ENCODE peak calls at places on chromosomes 16 and 17, in nine cellular contexts. Q is coronary artery, J is esophagus squamous epithelium, H is fibroblast of mammary gland, P is epithelial cell of esophagus, A is NB4, O is retinal pigment epithelial cell, K is cardiac muscle cell, X is A549. T is an unnamed sample.

GRCh38 chr16:12391974-12392373 is 411.7 kb downstream of the CPPED1 start:
- DNase-seq in Q (no peak), X (no peak), A (no peak), H (no peak), J (no peak), K (no peak), P (no peak), O (no peak), T (no peak)

GRCh38 chr17:60435244-60436170 is 13.2 kb downstream of the CHCT1 start:
- DNase-seq in J (no peak), P (peak), K (peak), H (peak), O (peak), A (peak), Q (peak), X (peak), T (peak)

GRCh38 chr16:4178468-4179010 is 62.3 kb upstream of the ADCY9 start:
- DNase-seq in O (no peak), Q (no peak), X (no peak), K (no peak), A (no peak), P (no peak), H (no peak), J (no peak), T (no peak)

GRCh38 chr17:57862990-57863667 is 13.3 kb upstream of the MRPS23 start:
- DNase-seq in X (no peak), K (no peak), H (no peak), O (no peak), P (no peak), Q (no peak), A (no peak), J (no peak), T (no peak)

GRCh38 chr16:1341495-1342388 is 8.3 kb downstream of the BAIAP3 start:
- DNase-seq in J (no peak), Q (no peak), K (no peak), P (no peak), H (no peak), O (no peak), A (no peak), X (no peak), T (no peak)

GRCh38 chr16:11224894-11225676 is 30.9 kb downstream of the SOCS1 start:
- DNase-seq in Q (no peak), X (no peak), H (no peak), A (peak), J (peak), K (no peak), O (no peak), P (no peak), T (no peak)

GRCh38 chr16:67412294-67412693 is 4.0 kb downstream of the ZDHHC1 start:
- DNase-seq in J (no peak), H (no peak), A (no peak), Q (no peak), O (no peak), X (no peak), P (no peak), K (no peak), T (no peak)

GRCh38 chr16:30602595-30603277 is 7.5 kb downstream of the ZNF689 start:
- DNase-seq in A (no peak), Q (no peak), P (peak), J (no peak), K (no peak), X (no peak), H (peak), O (no peak), T (no peak)

GRCh38 chr17:63446218-63446980 is at the start of gene CYB561:
- DNase-seq in O (no peak), K (no peak), A (no peak), J (no peak), X (peak), Q (no peak), H (peak), P (peak), T (peak)

GRCh38 chr17:27743288-27743885 is 56.9 kb downstream of the NOS2 start:
- DNase-seq in J (no peak), K (no peak), Q (peak), X (no peak), H (no peak), A (peak), P (no peak), O (no peak), T (no peak)

GRCh38 chr16:876523-877241 is 76.1 kb upstream of the GNG13 start:
- DNase-seq in P (no peak), O (no peak), Q (no peak), A (no peak), K (no peak), J (no peak), X (no peak), H (no peak), T (no peak)

GRCh38 chr17:66805567-66805966 is 29.4 kb upstream of the CACNG5 start:
- DNase-seq in Q (no peak), K (no peak), P (no peak), H (no peak), J (no peak), O (no peak), X (no peak), A (no peak), T (no peak)

GRCh38 chr17:13518271-13519000 is 83.3 kb downstream of the HS3ST3A1 start:
- DNase-seq in X (no peak), Q (no peak), K (no peak), O (no peak), J (no peak), H (peak), A (no peak), P (no peak), T (peak)

GRCh38 chr17:65442250-65442649 is 119.2 kb downstream of the AXIN2 start:
- DNase-seq in H (no peak), X (no peak), Q (no peak), P (no peak), A (no peak), K (no peak), J (no peak), O (no peak), T (no peak)

GRCh38 chr17:29905879-29906167 is 24.2 kb downstream of the SSH2 start:
- DNase-seq in H (no peak), P (no peak), O (no peak), Q (no peak), J (no peak), K (no peak), A (peak), X (no peak), T (no peak)

GRCh38 chr16:78413651-78414050 is 314.2 kb downstream of the WWOX start:
- DNase-seq in K (no peak), A (no peak), X (no peak), Q (no peak), J (no peak), H (no peak), O (no peak), P (no peak), T (no peak)

GRCh38 chr16:5350118-5350517 is 252.5 kb upstream of the EEF2KMT start:
- DNase-seq in H (no peak), X (no peak), P (no peak), K (no peak), J (no peak), O (no peak), A (no peak), Q (no peak), T (no peak)

GRCh38 chr17:75346906-75347305 is 57.7 kb upstream of the SLC25A19 start:
- DNase-seq in H (peak), J (no peak), A (peak), X (no peak), K (no peak), P (peak), O (no peak), Q (no peak), T (peak)

GRCh38 chr17:32518856-32519768 is 32.3 kb downstream of the CDK5R1 start:
- DNase-seq in J (no peak), Q (no peak), A (peak), P (peak), X (no peak), H (peak), O (no peak), K (peak), T (peak)

GRCh38 chr17:28335959-28336871 is 654 bp downstream of the TNFAIP1 start:
- DNase-seq in O (peak), H (peak), K (peak), J (no peak), Q (no peak), X (peak), P (peak), A (peak), T (peak)

GRCh38 chr17:77315551-77316190 is 174.9 kb downstream of the SEC14L1 start:
- DNase-seq in X (no peak), J (no peak), P (no peak), Q (no peak), K (no peak), H (peak), O (no peak), A (no peak), T (no peak)

GRCh38 chr17:13792314-13792713 is 190.6 kb upstream of the HS3ST3A1 start:
- DNase-seq in Q (no peak), J (no peak), A (no peak), K (peak), H (peak), X (no peak), P (no peak), O (no peak), T (peak)

GRCh38 chr17:5050281-5050680 is 15.1 kb upstream of the SLC52A1 start:
- DNase-seq in J (no peak), H (peak), P (no peak), O (no peak), Q (no peak), X (no peak), A (no peak), K (no peak), T (no peak)

GRCh38 chr17:78168906-78169793 is 769 bp downstream of the SYNGR2 start:
- DNase-seq in O (no peak), H (no peak), J (no peak), Q (no peak), P (peak), A (peak), K (peak), X (peak), T (peak)

GRCh38 chr17:69608808-69609494 is 194.5 kb downstream of the MAP2K6 start:
- DNase-seq in P (peak), Q (no peak), X (no peak), O (peak), A (no peak), K (no peak), J (no peak), H (peak), T (peak)

GRCh38 chr17:63426041-63426916 is 19.8 kb downstream of the CYB561 start:
- DNase-seq in O (no peak), A (no peak), X (no peak), Q (peak), J (no peak), H (no peak), K (no peak), P (no peak), T (no peak)

GRCh38 chr16:79042886-79043285 is 557.7 kb downstream of the MAF start:
- DNase-seq in Q (no peak), X (no peak), O (no peak), P (no peak), A (no peak), J (no peak), K (no peak), H (no peak), T (no peak)

GRCh38 chr17:63961355-63962207 is 11.1 kb downstream of the SCN4A start:
- DNase-seq in X (peak), A (peak), Q (peak), O (no peak), J (no peak), P (peak), H (peak), K (peak), T (peak)

GRCh38 chr17:4986951-4987766 is at the start of gene CAMTA2:
- DNase-seq in Q (peak), X (peak), K (peak), P (peak), H (peak), A (peak), O (no peak), J (no peak), T (peak)

GRCh38 chr17:67475161-67475887 is 98.2 kb downstream of the PITPNC1 start:
- DNase-seq in A (peak), O (no peak), P (peak), K (peak), H (peak), J (no peak), X (peak), Q (no peak), T (peak)

GRCh38 chr16:78608305-78608776 is 508.9 kb downstream of the WWOX start:
- DNase-seq in O (no peak), Q (no peak), J (no peak), A (no peak), P (no peak), X (no peak), H (no peak), K (peak), T (no peak)

GRCh38 chr17:64661731-64661980 is 451 bp downstream of the SMURF2 start:
- DNase-seq in J (no peak), P (no peak), O (no peak), A (no peak), Q (peak), X (no peak), H (no peak), K (no peak), T (no peak)

DNA sequence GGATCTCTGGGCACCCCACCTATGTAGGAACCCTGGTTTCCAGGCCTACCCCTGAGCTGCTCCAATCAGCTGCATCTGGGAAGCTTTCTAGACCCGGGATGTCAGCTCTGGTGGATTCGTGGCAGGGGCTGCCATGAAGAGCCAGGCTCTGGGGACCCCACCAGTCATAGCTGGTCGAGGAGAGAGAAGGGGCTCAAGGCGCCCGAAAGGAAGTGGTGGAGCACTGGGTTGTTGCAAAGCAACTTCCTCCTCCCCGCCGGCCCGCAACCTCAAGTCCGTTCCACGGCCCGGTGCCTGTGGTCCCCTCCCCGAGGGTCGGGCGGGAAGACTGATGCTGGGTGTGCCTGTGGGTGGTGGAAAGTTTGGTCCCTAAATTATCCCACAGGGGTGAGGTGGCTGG is 10.2 kb downstream of the TBKBP1 start:
- DNase-seq in J (no peak), A (peak), O (no peak), K (no peak), H (no peak), P (no peak), Q (no peak), X (no peak), T (no peak)
- TF ChIP-seq CTCF in J (no peak), A (no peak), O (no peak), K (no peak), H (no peak), P (no peak), Q (no peak), X (no peak), T (no peak)

DNA sequence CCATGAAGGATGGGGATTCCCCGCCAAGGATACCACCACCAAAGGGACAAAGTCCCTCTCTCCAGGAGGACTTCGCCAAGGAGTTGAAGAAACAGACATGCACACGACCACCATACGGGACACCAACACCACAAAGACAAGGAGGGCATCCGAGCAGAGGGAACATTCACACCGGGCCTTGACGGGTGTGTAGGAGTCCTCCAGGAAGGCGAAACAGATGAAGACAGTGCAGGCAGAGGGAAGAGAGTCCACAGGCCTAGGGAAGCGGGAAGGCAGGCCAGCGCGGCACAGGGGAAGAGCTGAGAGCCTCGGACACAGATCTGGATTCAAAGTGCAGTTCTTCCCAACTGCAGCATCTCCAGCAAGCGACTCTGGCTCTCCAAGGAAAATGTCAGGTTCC is 10.8 kb downstream of the COTL1 start:
- DNase-seq in Q (no peak), K (no peak), H (no peak), X (no peak), J (no peak), A (no peak), O (no peak), P (no peak), T (no peak)
- H3K4me3 ChIP-seq in Q (no peak), K (no peak), H (no peak), X (no peak), J (no peak), A (no peak), O (no peak), P (no peak), T (no peak)

GRCh38 chr17:82078433-82078832 is 12.8 kb upstream of the DUS1L start:
- DNase-seq in O (no peak), Q (no peak), X (no peak), J (no peak), H (no peak), P (no peak), K (no peak), A (no peak), T (no peak)

GRCh38 chr17:82079001-82079677 is 13.5 kb upstream of the DUS1L start:
- DNase-seq in P (no peak), Q (no peak), X (no peak), H (no peak), A (no peak), O (no peak), K (no peak), J (no peak), T (no peak)

GRCh38 chr17:82076785-82077591 is 11.4 kb upstream of the DUS1L start:
- DNase-seq in O (no peak), A (no peak), X (no peak), P (no peak), K (no peak), H (no peak), Q (no peak), J (no peak), T (no peak)

GRCh38 chr17:82076018-82076784 is 10.6 kb upstream of the DUS1L start:
- DNase-seq in H (peak), O (no peak), J (no peak), X (no peak), P (peak), Q (no peak), K (no peak), A (no peak), T (no peak)

GRCh38 chr17:82077617-82078358 is 12.2 kb upstream of the DUS1L start:
- DNase-seq in Q (no peak), X (no peak), P (no peak), H (peak), A (no peak), J (no peak), O (no peak), K (no peak), T (no peak)
- TF ChIP-seq CTCF in Q (no peak), X (no peak), P (no peak), H (no peak), A (no peak), J (no peak), O (peak), K (no peak), T (no peak)

GRCh38 chr16:46790599-46791270 is 40.2 kb downstream of the C16orf87 start:
- DNase-seq in X (no peak), O (no peak), J (no peak), K (no peak), A (peak), P (no peak), H (no peak), Q (no peak), T (no peak)
- H3K4me3 ChIP-seq in X (peak), O (peak), J (peak), K (no peak), A (peak), P (peak), H (peak), Q (peak), T (peak)

GRCh38 chr17:40038882-40039513 is 15.2 kb downstream of the MED24 start:
- DNase-seq in P (peak), K (peak), H (peak), J (no peak), A (peak), X (peak), Q (peak), O (peak), T (peak)
- TF ChIP-seq CTCF in P (peak), K (peak), H (peak), J (peak), A (peak), X (peak), Q (peak), O (peak), T (peak)

GRCh38 chr16:75588716-75589115 is 22.5 kb downstream of the GABARAPL2 start:
- DNase-seq in Q (no peak), P (no peak), A (no peak), X (no peak), J (no peak), K (no peak), H (no peak), O (no peak), T (no peak)

GRCh38 chr16:75578725-75579124 is 12.5 kb downstream of the GABARAPL2 start:
- DNase-seq in P (no peak), O (no peak), X (no peak), Q (no peak), A (no peak), J (no peak), K (no peak), H (peak), T (no peak)

GRCh38 chr16:75579435-75579834 is 13.3 kb downstream of the GABARAPL2 start:
- DNase-seq in H (no peak), K (no peak), X (no peak), A (no peak), J (no peak), P (no peak), Q (no peak), O (no peak), T (no peak)

GRCh38 chr16:75589301-75589700 is 23.1 kb downstream of the GABARAPL2 start:
- DNase-seq in P (no peak), A (no peak), Q (no peak), O (no peak), X (no peak), H (no peak), J (no peak), K (no peak), T (no peak)

DNA sequence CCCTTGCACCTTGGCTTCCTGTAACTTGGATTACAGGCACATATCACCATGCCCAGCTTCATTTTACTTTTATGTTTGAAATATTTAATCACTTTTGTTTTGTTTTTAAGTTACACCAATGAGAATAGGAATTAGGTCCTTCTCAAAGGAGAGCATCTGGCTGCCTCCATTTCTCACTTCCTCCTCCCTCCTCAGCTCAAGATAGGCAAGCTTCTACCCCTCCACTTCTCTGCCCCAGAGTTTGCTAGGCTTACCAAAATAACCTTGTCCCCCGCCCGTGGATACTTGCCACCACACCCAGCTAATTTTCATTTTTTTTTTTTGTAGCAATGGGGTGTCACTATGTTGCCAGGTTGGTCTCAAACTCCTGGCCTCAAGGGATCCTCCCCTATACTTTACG is 17.9 kb downstream of the GABARAPL2 start:
- DNase-seq in H (no peak), J (no peak), X (no peak), A (no peak), P (no peak), K (no peak), O (no peak), Q (no peak), T (no peak)
- H3K4me3 ChIP-seq in H (no peak), J (no peak), X (no peak), A (no peak), P (no peak), K (no peak), O (no peak), Q (no peak), T (no peak)

GRCh38 chr17:44967026-44967906 is 837 bp downstream of the C1QL1 start:
- DNase-seq in P (no peak), J (no peak), O (no peak), A (no peak), H (no peak), X (no peak), Q (no peak), K (no peak), T (no peak)

GRCh38 chr17:44969144-44969780 is 1.2 kb upstream of the C1QL1 start:
- DNase-seq in P (no peak), X (no peak), H (no peak), Q (no peak), O (no peak), K (no peak), A (no peak), J (no peak), T (no peak)

GRCh38 chr17:44967907-44968224 is 237 bp downstream of the C1QL1 start:
- DNase-seq in X (no peak), Q (no peak), H (no peak), O (no peak), A (no peak), K (no peak), J (no peak), P (no peak), T (no peak)

GRCh38 chr17:44970136-44970737 is 2.1 kb upstream of the C1QL1 start:
- DNase-seq in O (no peak), P (no peak), X (no peak), H (peak), K (peak), A (no peak), J (no peak), Q (no peak), T (peak)

GRCh38 chr17:44968225-44969143 is at the start of gene C1QL1:
- DNase-seq in O (peak), A (peak), K (peak), Q (peak), X (peak), H (peak), P (peak), J (peak), T (peak)
- TF ChIP-seq CTCF in O (peak), A (no peak), K (peak), Q (no peak), X (no peak), H (no peak), P (no peak), J (no peak), T (no peak)

DNA sequence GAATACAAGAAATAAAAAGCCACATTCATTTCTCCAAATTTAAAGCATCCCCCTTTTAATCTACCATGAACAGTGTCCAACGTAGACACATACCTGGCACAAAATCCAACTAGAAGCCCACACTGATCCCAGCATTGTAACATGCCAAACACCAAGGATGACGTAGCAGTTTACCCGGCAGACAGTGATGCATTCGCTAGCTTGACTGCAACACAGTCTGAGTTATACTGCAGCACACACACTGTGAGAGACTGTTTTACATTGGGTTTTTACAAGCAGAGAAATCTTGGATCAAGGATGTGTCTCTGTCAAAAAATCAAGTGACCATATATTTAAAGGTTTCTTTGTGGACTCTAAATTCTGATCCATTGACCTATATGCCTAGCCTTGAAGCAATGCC is 74.5 kb upstream of the C17orf78 start:
- DNase-seq in P (peak), K (peak), J (no peak), H (peak), O (no peak), A (peak), X (peak), Q (no peak), T (no peak)
- H3K4me3 ChIP-seq in P (no peak), K (no peak), J (no peak), H (no peak), O (no peak), A (no peak), X (no peak), Q (no peak), T (no peak)